ENCODE peak calls at places on chromosomes 2 and 18, in ten cellular contexts. O, F, A, S, Q, K, H, V, T and C are unnamed samples.

GRCh38 chr2:223420048-223420447 is 182.1 kb downstream of the SCG2 start:
- DNase-seq in O (no peak), F (no peak), A (no peak), S (no peak), Q (no peak), K (no peak), H (no peak), V (no peak), T (no peak), C (no peak)

GRCh38 chr2:86050301-86050700 is 55.4 kb downstream of the POLR1A start:
- DNase-seq in O (no peak), F (peak; percentile 5), A (no peak), S (no peak), Q (no peak), K (no peak), H (no peak), V (no peak), T (no peak), C (no peak)

GRCh38 chr18:21740474-21740723 is 193 bp upstream of the MIB1 start:
- DNase-seq in O (peak; percentile 99), F (peak; percentile 97), A (no peak), S (no peak), Q (no peak), K (peak; percentile 98), H (peak; percentile 99), V (peak; percentile 99), T (peak; percentile 99), C (peak; percentile 78)

GRCh38 chr2:182038579-182038978 is 52.9 kb downstream of the PPP1R1C start:
- DNase-seq in O (no peak), F (no peak), A (no peak), S (no peak), Q (no peak), K (no peak), H (no peak), V (no peak), T (no peak), C (no peak)

GRCh38 chr2:241507430-241508239 is 749 bp downstream of the STK25 start:
- DNase-seq in O (peak; percentile 91), F (peak; percentile 55), A (peak; percentile 84), S (peak; percentile 69), Q (peak; percentile 80), K (no peak), H (peak; percentile 76), V (peak; percentile 85), T (no peak), C (peak; percentile 56)

GRCh38 chr18:35466334-35466733 is 31.4 kb downstream of the INO80C start:
- DNase-seq in O (no peak), F (no peak), A (no peak), S (no peak), Q (no peak), K (no peak), H (no peak), V (no peak), T (no peak), C (no peak)

GRCh38 chr2:169716229-169716886 is 17.3 kb upstream of the KLHL23 start:
- DNase-seq in O (no peak), F (no peak), A (no peak), S (peak; percentile 60), Q (no peak), K (peak; percentile 21), H (no peak), V (no peak), T (no peak), C (no peak)

GRCh38 chr2:46034535-46034934 is 262.7 kb upstream of the EPAS1 start:
- DNase-seq in O (peak; percentile 81), F (no peak), A (no peak), S (peak; percentile 49), Q (peak; percentile 63), K (no peak), H (no peak), V (no peak), T (no peak), C (no peak)

GRCh38 chr2:37711308-37711731 is 39.9 kb upstream of the CDC42EP3 start:
- DNase-seq in O (peak; percentile 76), F (peak; percentile 80), A (no peak), S (no peak), Q (no peak), K (no peak), H (peak; percentile 48), V (no peak), T (no peak), C (peak; percentile 80)

GRCh38 chr2:204272089-204272488 is 273.2 kb upstream of the PARD3B start:
- DNase-seq in O (no peak), F (no peak), A (no peak), S (no peak), Q (no peak), K (no peak), H (no peak), V (no peak), T (no peak), C (no peak)

GRCh38 chr2:45763256-45763655 is 111.8 kb downstream of the PRKCE start:
- DNase-seq in O (no peak), F (no peak), A (no peak), S (no peak), Q (no peak), K (no peak), H (no peak), V (no peak), T (no peak), C (no peak)

GRCh38 chr2:149018971-149019370 is 19.5 kb upstream of the LYPD6B start:
- DNase-seq in O (no peak), F (no peak), A (no peak), S (no peak), Q (no peak), K (no peak), H (no peak), V (no peak), T (no peak), C (no peak)
- H3K4me1 ChIP-seq in O (peaks cover 27% of the 10 kb centered on the region), F (peaks cover 33% of the 10 kb centered on the region), A (peaks cover 12% of the 10 kb centered on the region), S (no peaks in the 10 kb centered on the region), Q (no peaks in the 10 kb centered on the region), K (no peaks in the 10 kb centered on the region), H (peaks cover 18% of the 10 kb centered on the region), V (no peaks in the 10 kb centered on the region), T (no peaks in the 10 kb centered on the region), C (no peaks in the 10 kb centered on the region)

DNA sequence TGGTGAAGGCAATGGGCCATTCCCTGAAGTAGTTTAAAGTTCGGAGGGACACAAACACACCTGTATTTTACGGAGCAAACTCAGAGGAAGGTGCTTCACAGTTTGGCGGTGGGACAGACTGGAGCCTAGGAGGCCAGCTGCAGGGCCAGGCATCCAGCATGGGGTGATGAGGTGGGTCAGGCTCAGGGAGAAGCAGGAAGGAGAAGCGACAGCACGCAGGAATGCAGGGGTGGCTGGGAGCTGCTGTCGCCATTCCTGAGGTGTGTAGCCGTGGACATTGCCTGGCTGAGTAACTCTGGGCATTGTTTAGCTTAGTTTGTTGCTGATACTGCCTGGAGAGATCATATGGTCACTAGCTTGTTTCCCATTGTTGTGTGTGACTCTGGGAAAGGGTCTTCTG is 35.8 kb upstream of the METTL21A start:
- DNase-seq in O (no peak), F (peak; percentile 45), A (no peak), S (no peak), Q (no peak), K (no peak), H (no peak), V (no peak), T (no peak), C (no peak)
- H3K27me3 ChIP-seq in O (no peaks in the 10 kb centered on the region), F (no peaks in the 10 kb centered on the region), A (no peaks in the 10 kb centered on the region), S (no peaks in the 10 kb centered on the region), Q (no peaks in the 10 kb centered on the region), K (no peaks in the 10 kb centered on the region), H (no peaks in the 10 kb centered on the region), V (no peaks in the 10 kb centered on the region), T (no peaks in the 10 kb centered on the region), C (no peaks in the 10 kb centered on the region)

DNA sequence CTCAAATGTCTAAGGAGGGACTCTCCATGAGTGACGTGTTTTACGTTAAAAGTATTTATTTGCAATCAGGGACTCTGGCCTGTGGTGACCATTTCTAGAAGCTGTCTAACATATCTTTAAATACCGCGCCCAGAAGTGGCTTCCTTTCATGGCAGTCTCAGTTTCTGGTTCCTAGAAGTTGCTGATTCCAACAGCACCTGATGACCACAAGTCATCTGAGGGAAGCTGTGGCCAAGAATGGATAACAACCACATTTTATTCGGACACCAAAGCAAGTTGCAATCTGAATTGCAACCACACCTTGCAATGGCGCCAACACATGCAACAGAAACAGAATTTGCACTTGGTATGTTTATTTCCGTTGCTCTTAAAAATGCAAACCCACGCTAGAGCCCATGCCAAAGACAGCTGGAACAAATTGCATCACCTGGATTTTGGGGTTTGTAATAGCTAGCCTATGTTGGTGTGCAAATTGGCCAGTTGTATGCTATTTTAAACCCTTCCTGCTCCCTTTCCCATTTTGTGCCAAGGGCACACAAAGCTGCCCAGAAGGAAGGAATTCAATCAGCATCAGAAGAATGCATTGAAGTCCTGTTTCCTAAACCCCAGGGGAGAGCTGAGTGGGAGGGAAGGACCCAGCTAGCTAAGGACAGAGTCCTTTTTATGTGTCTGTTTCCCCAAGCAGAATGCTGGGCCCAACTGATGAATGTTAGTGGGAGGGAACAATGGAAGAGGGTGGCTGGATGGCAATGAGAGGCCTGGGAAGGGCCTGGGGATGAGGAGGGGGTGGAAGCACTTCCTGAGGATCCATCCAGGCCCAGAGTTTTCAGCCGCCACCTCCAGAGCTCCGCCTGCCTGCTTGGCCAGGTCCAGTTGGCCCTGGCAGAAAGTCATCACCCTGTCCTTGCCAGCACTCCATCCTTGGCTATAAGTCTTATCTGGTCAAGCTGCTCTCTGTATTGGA is 32.9 kb downstream of the MEX3C start:
- DNase-seq in O (no peak), F (no peak), A (no peak), S (no peak), Q (no peak), K (no peak), H (no peak), V (no peak), T (no peak), C (no peak)
- TF ChIP-seq CTCF in O (no peak), F (no peak), A (no peak), S (no peak), Q (no peak), K (no peak), H (no peak), V (no peak), T (no peak), C (no peak)

GRCh38 chr2:48118895-48119294 is 212.6 kb upstream of the FBXO11 start:
- DNase-seq in O (no peak), F (no peak), A (no peak), S (no peak), Q (no peak), K (no peak), H (no peak), V (no peak), T (no peak), C (no peak)

GRCh38 chr2:48113767-48114166 is 207.5 kb upstream of the FBXO11 start:
- DNase-seq in O (no peak), F (no peak), A (no peak), S (no peak), Q (no peak), K (no peak), H (no peak), V (no peak), T (no peak), C (no peak)

GRCh38 chr2:48112911-48113687 is 206.8 kb upstream of the FBXO11 start:
- DNase-seq in O (no peak), F (no peak), A (no peak), S (no peak), Q (no peak), K (no peak), H (no peak), V (no peak), T (no peak), C (peak; percentile 80)

GRCh38 chr2:48114256-48114655 is 208.0 kb upstream of the FBXO11 start:
- DNase-seq in O (no peak), F (peak; percentile 84), A (no peak), S (peak; percentile 13), Q (no peak), K (no peak), H (no peak), V (no peak), T (no peak), C (peak; percentile 52)

GRCh38 chr2:48116518-48116917 is 210.2 kb upstream of the FBXO11 start:
- DNase-seq in O (no peak), F (no peak), A (no peak), S (no peak), Q (no peak), K (no peak), H (no peak), V (no peak), T (no peak), C (no peak)
- H3K4me1 ChIP-seq in O (peaks cover 38% of the 10 kb centered on the region), F (peaks cover 34% of the 10 kb centered on the region), A (no peaks in the 10 kb centered on the region), S (peaks cover 14% of the 10 kb centered on the region), Q (no peaks in the 10 kb centered on the region), K (no peaks in the 10 kb centered on the region), H (peaks cover 16% of the 10 kb centered on the region), V (peaks cover 16% of the 10 kb centered on the region), T (no peaks in the 10 kb centered on the region), C (peaks cover 43% of the 10 kb centered on the region)